ENCODE peak calls at places on chromosome 16, in five cellular contexts. One of them, this sample, is unnamed.

GRCh38 chr16:14958970-14959369 is 15.9 kb upstream of the PDXDC1 start:
- DNase-seq in sigmoid colon: no peak
- DNase-seq in spleen: no peak
- DNase-seq in HCT116: no peak
- DNase-seq in transverse colon: no peak
- DNase-seq in this sample: no peak

GRCh38 chr16:55061126-55061525 is 130.5 kb downstream of the IRX5 start:
- DNase-seq in HCT116: no peak
- DNase-seq in spleen: no peak
- DNase-seq in transverse colon: no peak
- DNase-seq in sigmoid colon: peak; percentile 50
- DNase-seq in this sample: no peak

GRCh38 chr16:3577302-3577752 is at the start of gene NLRC3:
- DNase-seq in transverse colon: peak; percentile 28
- DNase-seq in spleen: peak; percentile 84
- DNase-seq in sigmoid colon: no peak
- DNase-seq in HCT116: no peak
- DNase-seq in this sample: no peak

GRCh38 chr16:29841631-29842030 is 21.4 kb downstream of the MVP start:
- DNase-seq in HCT116: no peak
- DNase-seq in spleen: no peak
- DNase-seq in sigmoid colon: no peak
- DNase-seq in transverse colon: no peak
- DNase-seq in this sample: no peak

GRCh38 chr16:54370653-54371052 is 84.1 kb upstream of the IRX3 start:
- DNase-seq in sigmoid colon: no peak
- DNase-seq in HCT116: no peak
- DNase-seq in transverse colon: no peak
- DNase-seq in spleen: no peak
- DNase-seq in this sample: no peak

GRCh38 chr16:4386452-4386813 is 14.8 kb downstream of the VASN start:
- DNase-seq in HCT116: no peak
- DNase-seq in transverse colon: no peak
- DNase-seq in sigmoid colon: no peak
- DNase-seq in spleen: no peak
- DNase-seq in this sample: no peak

GRCh38 chr16:68612996-68613395 is 32.1 kb upstream of the CDH3 start:
- DNase-seq in spleen: no peak
- DNase-seq in transverse colon: no peak
- DNase-seq in sigmoid colon: no peak
- DNase-seq in HCT116: no peak
- DNase-seq in this sample: no peak

GRCh38 chr16:68417711-68418301 is 30.5 kb downstream of the SMPD3 start:
- DNase-seq in sigmoid colon: no peak
- DNase-seq in HCT116: no peak
- DNase-seq in spleen: peak; percentile 89
- DNase-seq in transverse colon: peak; percentile 85
- DNase-seq in this sample: peak; percentile 77

GRCh38 chr16:54236761-54237160 is 49.8 kb downstream of the IRX3 start:
- DNase-seq in sigmoid colon: no peak
- DNase-seq in transverse colon: no peak
- DNase-seq in spleen: no peak
- DNase-seq in HCT116: no peak
- DNase-seq in this sample: no peak

GRCh38 chr16:27436921-27437650 is 35.1 kb downstream of the IL21R start:
- DNase-seq in sigmoid colon: peak; percentile 55
- DNase-seq in HCT116: no peak
- DNase-seq in transverse colon: no peak
- DNase-seq in spleen: peak; percentile 52
- DNase-seq in this sample: no peak

GRCh38 chr16:49200223-49200820 is 81.3 kb downstream of the CBLN1 start:
- DNase-seq in transverse colon: no peak
- DNase-seq in HCT116: no peak
- DNase-seq in sigmoid colon: no peak
- DNase-seq in spleen: no peak
- DNase-seq in this sample: no peak

GRCh38 chr16:81869326-81869725 is 90.2 kb downstream of the PLCG2 start:
- DNase-seq in HCT116: no peak
- DNase-seq in sigmoid colon: no peak
- DNase-seq in spleen: no peak
- DNase-seq in transverse colon: no peak
- DNase-seq in this sample: no peak

GRCh38 chr16:83004868-83005652 is 378.3 kb downstream of the CDH13 start:
- DNase-seq in sigmoid colon: no peak
- DNase-seq in spleen: no peak
- DNase-seq in HCT116: no peak
- DNase-seq in transverse colon: no peak
- DNase-seq in this sample: no peak

GRCh38 chr16:11405331-11406176 is 60.3 kb downstream of the RMI2 start:
- DNase-seq in HCT116: peak; percentile 34
- DNase-seq in spleen: no peak
- DNase-seq in sigmoid colon: no peak
- DNase-seq in transverse colon: peak; percentile 33
- DNase-seq in this sample: no peak

GRCh38 chr16:56657555-56658430 is at the start of gene MT1F:
- DNase-seq in spleen: peak; percentile 91
- DNase-seq in HCT116: peak; percentile 83
- DNase-seq in sigmoid colon: peak; percentile 85
- DNase-seq in transverse colon: peak; percentile 96
- DNase-seq in this sample: peak; percentile 96

GRCh38 chr16:27314161-27314723 is 468 bp downstream of the IL4R start:
- DNase-seq in HCT116: peak; percentile 42
- DNase-seq in spleen: peak; percentile 87
- DNase-seq in transverse colon: peak; percentile 70
- DNase-seq in sigmoid colon: peak; percentile 92
- DNase-seq in this sample: no peak

GRCh38 chr16:85246473-85246872 is 134.2 kb upstream of the CIBAR2 start:
- DNase-seq in transverse colon: no peak
- DNase-seq in spleen: no peak
- DNase-seq in sigmoid colon: no peak
- DNase-seq in HCT116: no peak
- DNase-seq in this sample: no peak

GRCh38 chr16:31194898-31195297 is 7.7 kb downstream of the PYCARD start:
- DNase-seq in transverse colon: no peak
- DNase-seq in spleen: peak; percentile 21
- DNase-seq in HCT116: no peak
- DNase-seq in sigmoid colon: no peak
- DNase-seq in this sample: no peak

GRCh38 chr16:27721548-27722265 is 171.8 kb downstream of the KATNIP start:
- DNase-seq in transverse colon: peak; percentile 37
- DNase-seq in HCT116: no peak
- DNase-seq in sigmoid colon: peak; percentile 89
- DNase-seq in spleen: no peak
- DNase-seq in this sample: no peak

GRCh38 chr16:3004781-3005284 is 7.9 kb upstream of the CLDN9 start:
- DNase-seq in transverse colon: peak; percentile 70
- DNase-seq in sigmoid colon: no peak
- DNase-seq in spleen: peak; percentile 89
- DNase-seq in HCT116: no peak
- DNase-seq in this sample: no peak

DNA sequence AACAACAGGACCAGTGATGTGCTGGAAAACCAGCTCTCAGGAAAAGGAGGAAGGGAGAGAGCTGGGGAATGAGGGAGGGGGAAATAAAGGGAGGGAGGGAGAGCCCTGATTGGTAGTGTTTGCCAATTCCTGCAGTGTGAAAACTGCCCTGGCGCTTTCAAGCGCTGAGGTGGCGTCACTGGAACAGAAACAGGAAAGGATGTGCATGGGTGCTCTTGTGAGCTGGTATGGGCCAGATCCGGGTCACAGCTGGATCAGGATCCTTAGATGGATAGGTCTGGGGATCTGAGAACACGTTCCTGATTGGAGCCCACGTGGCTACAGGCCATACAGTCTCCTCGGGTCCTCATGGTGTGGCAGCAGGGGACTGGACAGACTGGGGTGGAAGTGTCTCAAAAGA is 16.7 kb upstream of the MLKL start:
- DNase-seq in HCT116: no peak
- DNase-seq in spleen: peak; percentile 41
- DNase-seq in transverse colon: no peak
- DNase-seq in sigmoid colon: no peak
- DNase-seq in this sample: no peak
- H3K27ac ChIP-seq in HCT116: no peak overlapping the region
- H3K27ac ChIP-seq in spleen: no peak overlapping the region
- H3K27ac ChIP-seq in transverse colon: no peak overlapping the region
- H3K27ac ChIP-seq in sigmoid colon: no peak overlapping the region
- H3K27ac ChIP-seq in this sample: no peak overlapping the region

DNA sequence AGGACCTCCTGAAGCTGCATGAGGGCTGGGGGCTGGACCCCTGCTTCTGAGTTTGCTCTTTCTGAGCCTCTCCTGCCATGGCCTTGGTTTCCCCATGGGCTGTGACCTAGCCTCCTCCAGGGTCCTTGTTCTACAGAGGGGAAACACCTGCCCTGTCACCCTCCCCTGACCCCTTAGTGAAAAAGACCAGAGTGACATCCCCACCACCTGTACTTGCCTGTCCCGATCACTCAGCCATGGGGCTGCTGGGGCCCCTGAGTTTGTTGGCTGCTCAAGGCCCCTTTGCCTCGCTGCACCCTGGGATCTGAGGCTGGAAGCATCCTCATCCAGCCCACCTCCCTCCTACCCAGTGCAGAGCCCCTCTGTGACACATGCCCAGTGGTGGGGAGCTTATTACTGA is 800 bp downstream of the NOD2 start:
- DNase-seq in HCT116: no peak
- DNase-seq in sigmoid colon: no peak
- DNase-seq in transverse colon: no peak
- DNase-seq in spleen: no peak
- DNase-seq in this sample: no peak
- H3K4me3 ChIP-seq in HCT116: peak overlapping the region; percentile 76
- H3K4me3 ChIP-seq in sigmoid colon: no peak overlapping the region
- H3K4me3 ChIP-seq in transverse colon: no peak overlapping the region
- H3K4me3 ChIP-seq in spleen: peak overlapping the region; percentile 25
- H3K4me3 ChIP-seq in this sample: peak overlapping the region; percentile 73

DNA sequence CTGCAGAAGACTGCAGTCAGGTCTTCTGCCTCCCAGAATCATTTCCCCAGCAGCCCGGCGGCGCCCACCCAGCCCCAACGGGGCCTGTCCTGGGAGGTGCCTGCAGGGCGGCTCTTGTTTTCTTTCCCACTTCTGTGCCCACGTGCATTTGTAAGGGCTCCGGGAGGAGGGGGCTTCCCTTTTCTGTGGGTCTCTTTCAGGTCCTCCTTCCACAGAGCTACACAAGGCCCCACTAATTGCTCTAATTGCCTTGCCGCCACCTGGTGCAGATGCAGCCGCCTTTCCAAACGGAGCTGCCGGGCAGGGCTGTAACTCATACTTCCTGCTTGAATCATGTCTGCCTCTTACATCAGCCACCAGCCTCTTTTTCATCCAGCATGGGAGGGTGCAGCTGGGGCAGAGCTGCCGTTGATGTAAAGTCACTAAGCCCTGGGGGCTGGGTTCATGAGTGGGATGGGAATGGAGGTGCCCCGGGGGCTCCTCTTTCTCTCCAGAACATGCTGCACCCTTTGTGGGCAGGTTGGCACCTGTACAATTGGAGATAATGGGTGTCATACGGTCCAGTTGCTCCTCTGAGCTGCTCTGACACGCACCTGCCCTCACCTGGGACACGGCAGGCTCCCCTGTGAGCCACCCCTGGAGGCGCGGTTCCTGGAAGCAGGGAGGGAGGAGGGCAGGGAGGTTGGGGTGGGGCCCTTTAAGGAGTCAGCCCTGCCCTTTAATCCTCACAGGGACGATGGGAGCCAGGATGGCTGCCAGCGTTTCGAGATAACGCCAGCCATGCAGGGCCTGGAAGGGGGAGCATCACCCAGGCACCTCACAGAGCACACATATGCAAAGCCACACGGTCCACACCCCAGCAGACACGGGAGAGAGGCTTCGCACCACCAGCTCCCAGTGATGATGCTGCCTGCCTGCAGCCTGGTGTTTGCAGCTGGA is 41.1 kb upstream of the KLHDC4 start:
- DNase-seq in HCT116: peak; percentile 77
- DNase-seq in spleen: peak; percentile 81
- DNase-seq in transverse colon: peak; percentile 62
- DNase-seq in sigmoid colon: peak; percentile 75
- DNase-seq in this sample: no peak
- TF ChIP-seq POLR2AphosphoS5 in HCT116: peak; percentile 74
- TF ChIP-seq POLR2AphosphoS5 in spleen: no peak
- TF ChIP-seq POLR2AphosphoS5 in transverse colon: no peak
- TF ChIP-seq POLR2AphosphoS5 in sigmoid colon: no peak
- TF ChIP-seq POLR2AphosphoS5 in this sample: no peak

GRCh38 chr16:86457621-86458456 is 52.5 kb upstream of the FOXF1 start:
- DNase-seq in sigmoid colon: peak; percentile 94
- DNase-seq in spleen: no peak
- DNase-seq in HCT116: no peak
- DNase-seq in transverse colon: peak; percentile 36
- DNase-seq in this sample: no peak
- H3K27ac ChIP-seq in sigmoid colon: peak overlapping the region; percentile 88
- H3K27ac ChIP-seq in spleen: no peak overlapping the region
- H3K27ac ChIP-seq in HCT116: no peak overlapping the region
- H3K27ac ChIP-seq in transverse colon: peak overlapping the region; percentile 75
- H3K27ac ChIP-seq in this sample: no peak overlapping the region

GRCh38 chr16:89574681-89575246 is 794 bp upstream of the CPNE7 start:
- DNase-seq in spleen: peak; percentile 85
- DNase-seq in HCT116: peak; percentile 57
- DNase-seq in transverse colon: peak; percentile 72
- DNase-seq in sigmoid colon: no peak
- DNase-seq in this sample: no peak

GRCh38 chr16:89575247-89576172 is at the start of gene CPNE7:
- DNase-seq in sigmoid colon: no peak
- DNase-seq in HCT116: no peak
- DNase-seq in transverse colon: no peak
- DNase-seq in spleen: no peak
- DNase-seq in this sample: no peak

GRCh38 chr16:89572042-89572441 is 3.5 kb upstream of the CPNE7 start:
- DNase-seq in sigmoid colon: no peak
- DNase-seq in transverse colon: no peak
- DNase-seq in spleen: no peak
- DNase-seq in HCT116: no peak
- DNase-seq in this sample: no peak

GRCh38 chr16:89572478-89573205 is 2.9 kb upstream of the CPNE7 start:
- DNase-seq in spleen: no peak
- DNase-seq in transverse colon: no peak
- DNase-seq in sigmoid colon: no peak
- DNase-seq in HCT116: no peak
- DNase-seq in this sample: no peak

DNA sequence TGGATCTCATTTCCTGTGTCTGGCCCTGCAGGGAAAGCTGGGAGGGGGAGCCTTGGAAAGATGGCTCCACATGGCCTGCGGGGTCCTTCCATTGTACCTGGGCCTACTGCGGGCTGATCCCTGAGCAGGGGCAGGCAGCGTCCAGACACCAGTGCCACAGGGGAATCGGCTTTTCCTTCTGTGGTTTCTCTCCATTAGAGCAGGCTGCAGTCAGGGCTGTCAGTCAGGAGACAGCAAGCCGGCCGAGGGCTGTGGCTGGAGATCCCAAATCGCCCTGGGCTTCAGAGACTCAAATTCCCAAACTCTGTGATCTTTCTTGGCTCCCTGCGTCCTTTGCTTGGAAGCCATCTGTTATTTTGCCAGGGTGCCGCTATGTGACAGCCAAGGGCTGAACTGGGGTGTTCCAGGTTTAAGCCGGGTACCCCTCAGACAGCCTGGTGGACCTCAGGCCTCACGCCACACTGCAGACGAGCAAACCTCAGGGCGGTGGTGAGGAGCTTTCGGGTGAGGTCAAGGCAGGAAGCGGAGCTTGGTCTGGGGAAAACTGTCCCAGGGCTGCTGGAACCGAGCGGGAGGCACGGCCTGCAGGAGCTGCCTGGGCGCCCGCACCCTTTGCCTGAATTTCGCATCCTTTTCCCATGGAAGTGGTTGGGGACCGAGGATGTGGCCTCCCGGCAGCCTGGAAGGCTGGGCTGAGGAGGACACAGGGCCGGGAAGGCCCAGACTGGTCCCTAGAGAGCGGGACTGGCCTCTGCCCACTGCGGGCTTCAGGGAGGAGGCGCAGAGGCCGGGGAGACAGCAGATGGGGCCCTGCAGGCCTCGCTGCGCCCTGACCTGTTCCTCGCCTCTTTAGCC is 1.5 kb upstream of the CPNE7 start:
- DNase-seq in sigmoid colon: no peak
- DNase-seq in HCT116: no peak
- DNase-seq in spleen: peak; percentile 71
- DNase-seq in transverse colon: no peak
- DNase-seq in this sample: no peak
- H3K4me3 ChIP-seq in sigmoid colon: no peak overlapping the region
- H3K4me3 ChIP-seq in HCT116: peak overlapping the region; percentile 97
- H3K4me3 ChIP-seq in spleen: peak overlapping the region; percentile 16
- H3K4me3 ChIP-seq in transverse colon: peak overlapping the region; percentile 18
- H3K4me3 ChIP-seq in this sample: peak overlapping the region; percentile 6